ENCODE peak calls at places on chromosome 9, in five cellular contexts. One of them, this sample, is unnamed.

GRCh38 chr9:12166511-12166910 is 526.7 kb upstream of the TYRP1 start:
- DNase-seq in activated T-cell treated with anti-CD3 and anti-CD28 coated beads, Interleukin-2, amount 50 U/mL, for 24 hours: no peak
- DNase-seq in HTR-8/SVneo: no peak
- DNase-seq in NCI-H2081: no peak
- DNase-seq in WERI-Rb-1: no peak
- DNase-seq in this sample: no peak

GRCh38 chr9:112174965-112175795 is at the start of gene SUSD1:
- DNase-seq in WERI-Rb-1: peak
- DNase-seq in NCI-H2081: peak
- DNase-seq in HTR-8/SVneo: no peak
- DNase-seq in activated T-cell treated with anti-CD3 and anti-CD28 coated beads, Interleukin-2, amount 50 U/mL, for 24 hours: peak
- DNase-seq in this sample: no peak

GRCh38 chr9:93300585-93301081 is 116.7 kb downstream of the WNK2 start:
- DNase-seq in HTR-8/SVneo: no peak
- DNase-seq in activated T-cell treated with anti-CD3 and anti-CD28 coated beads, Interleukin-2, amount 50 U/mL, for 24 hours: no peak
- DNase-seq in WERI-Rb-1: peak
- DNase-seq in NCI-H2081: no peak
- DNase-seq in this sample: no peak

GRCh38 chr9:93398471-93398870 is 53.0 kb upstream of the FAM120A start:
- DNase-seq in activated T-cell treated with anti-CD3 and anti-CD28 coated beads, Interleukin-2, amount 50 U/mL, for 24 hours: no peak
- DNase-seq in WERI-Rb-1: no peak
- DNase-seq in HTR-8/SVneo: no peak
- DNase-seq in NCI-H2081: no peak
- DNase-seq in this sample: no peak

GRCh38 chr9:100324594-100325200 is 28.0 kb downstream of the TEX10 start:
- DNase-seq in HTR-8/SVneo: peak
- DNase-seq in WERI-Rb-1: no peak
- DNase-seq in NCI-H2081: no peak
- DNase-seq in activated T-cell treated with anti-CD3 and anti-CD28 coated beads, Interleukin-2, amount 50 U/mL, for 24 hours: no peak
- DNase-seq in this sample: no peak

GRCh38 chr9:127534931-127535330 is 77.1 kb upstream of the STXBP1 start:
- DNase-seq in activated T-cell treated with anti-CD3 and anti-CD28 coated beads, Interleukin-2, amount 50 U/mL, for 24 hours: no peak
- DNase-seq in NCI-H2081: no peak
- DNase-seq in WERI-Rb-1: no peak
- DNase-seq in HTR-8/SVneo: no peak
- DNase-seq in this sample: no peak

GRCh38 chr9:107948086-107948485 is 458.5 kb upstream of the KLF4 start:
- DNase-seq in HTR-8/SVneo: no peak
- DNase-seq in WERI-Rb-1: no peak
- DNase-seq in NCI-H2081: no peak
- DNase-seq in activated T-cell treated with anti-CD3 and anti-CD28 coated beads, Interleukin-2, amount 50 U/mL, for 24 hours: no peak
- DNase-seq in this sample: no peak

GRCh38 chr9:33130501-33130900 is 36.6 kb downstream of the B4GALT1 start:
- DNase-seq in activated T-cell treated with anti-CD3 and anti-CD28 coated beads, Interleukin-2, amount 50 U/mL, for 24 hours: no peak
- DNase-seq in HTR-8/SVneo: no peak
- DNase-seq in NCI-H2081: no peak
- DNase-seq in WERI-Rb-1: no peak
- DNase-seq in this sample: no peak

GRCh38 chr9:27391495-27391894 is 94.5 kb upstream of the EQTN start:
- DNase-seq in NCI-H2081: no peak
- DNase-seq in activated T-cell treated with anti-CD3 and anti-CD28 coated beads, Interleukin-2, amount 50 U/mL, for 24 hours: no peak
- DNase-seq in WERI-Rb-1: no peak
- DNase-seq in HTR-8/SVneo: no peak
- DNase-seq in this sample: no peak